ENCODE peak calls at places on chromosome 15, in six cellular contexts. One of them, this sample, is unnamed.

GRCh38 chr15:91182096-91182495 is 82.0 kb downstream of the SV2B start:
- DNase-seq in omental fat pad: no peak
- DNase-seq in Caco-2: no peak
- DNase-seq in endodermal cell: no peak
- DNase-seq in GM13977: no peak
- DNase-seq in CD4-positive, alpha-beta T cell: no peak
- DNase-seq in this sample: no peak

GRCh38 chr15:91948001-91948608 is 94.6 kb downstream of the SLCO3A1 start:
- DNase-seq in Caco-2: no peak
- DNase-seq in CD4-positive, alpha-beta T cell: no peak
- DNase-seq in GM13977: no peak
- DNase-seq in omental fat pad: no peak
- DNase-seq in endodermal cell: peak
- DNase-seq in this sample: peak

GRCh38 chr15:90142216-90143175 is 40.2 kb upstream of the IDH2 start:
- DNase-seq in GM13977: no peak
- DNase-seq in omental fat pad: no peak
- DNase-seq in CD4-positive, alpha-beta T cell: peak
- DNase-seq in Caco-2: no peak
- DNase-seq in endodermal cell: no peak
- DNase-seq in this sample: no peak

GRCh38 chr15:70636540-70637165 is 126.7 kb downstream of the UACA start:
- DNase-seq in Caco-2: peak
- DNase-seq in CD4-positive, alpha-beta T cell: no peak
- DNase-seq in omental fat pad: no peak
- DNase-seq in GM13977: no peak
- DNase-seq in endodermal cell: peak
- DNase-seq in this sample: no peak

GRCh38 chr15:31758126-31758525 is 272.2 kb upstream of the CHRNA7 start:
- DNase-seq in omental fat pad: no peak
- DNase-seq in GM13977: no peak
- DNase-seq in Caco-2: no peak
- DNase-seq in endodermal cell: no peak
- DNase-seq in CD4-positive, alpha-beta T cell: no peak
- DNase-seq in this sample: no peak

GRCh38 chr15:74315626-74316025 is 51.8 kb downstream of the CYP11A1 start:
- DNase-seq in CD4-positive, alpha-beta T cell: no peak
- DNase-seq in endodermal cell: no peak
- DNase-seq in omental fat pad: no peak
- DNase-seq in GM13977: no peak
- DNase-seq in Caco-2: no peak
- DNase-seq in this sample: no peak

GRCh38 chr15:38065721-38066120 is 131.3 kb downstream of the TMCO5A start:
- DNase-seq in endodermal cell: no peak
- DNase-seq in CD4-positive, alpha-beta T cell: no peak
- DNase-seq in Caco-2: no peak
- DNase-seq in GM13977: no peak
- DNase-seq in omental fat pad: no peak
- DNase-seq in this sample: no peak

GRCh38 chr15:33756950-33757349 is 211.3 kb upstream of the CHRM5 start:
- DNase-seq in Caco-2: no peak
- DNase-seq in CD4-positive, alpha-beta T cell: no peak
- DNase-seq in omental fat pad: no peak
- DNase-seq in endodermal cell: no peak
- DNase-seq in GM13977: no peak
- DNase-seq in this sample: no peak

GRCh38 chr15:99443056-99443756 is 122.6 kb upstream of the MEF2A start:
- DNase-seq in omental fat pad: no peak
- DNase-seq in GM13977: no peak
- DNase-seq in Caco-2: no peak
- DNase-seq in endodermal cell: no peak
- DNase-seq in CD4-positive, alpha-beta T cell: peak
- DNase-seq in this sample: no peak

GRCh38 chr15:99385865-99386264 is 134.6 kb downstream of the LRRC28 start:
- DNase-seq in GM13977: no peak
- DNase-seq in Caco-2: no peak
- DNase-seq in endodermal cell: no peak
- DNase-seq in omental fat pad: no peak
- DNase-seq in CD4-positive, alpha-beta T cell: no peak
- DNase-seq in this sample: no peak

GRCh38 chr15:76335129-76335850 is 1.3 kb upstream of the ISL2 start:
- DNase-seq in Caco-2: no peak
- DNase-seq in GM13977: peak
- DNase-seq in CD4-positive, alpha-beta T cell: no peak
- DNase-seq in omental fat pad: no peak
- DNase-seq in endodermal cell: peak
- DNase-seq in this sample: no peak

GRCh38 chr15:100114100-100114499 is 227.7 kb downstream of the ADAMTS17 start:
- DNase-seq in Caco-2: no peak
- DNase-seq in omental fat pad: no peak
- DNase-seq in GM13977: no peak
- DNase-seq in endodermal cell: no peak
- DNase-seq in CD4-positive, alpha-beta T cell: no peak
- DNase-seq in this sample: no peak

GRCh38 chr15:91849749-91850161 is 3.8 kb upstream of the SLCO3A1 start:
- DNase-seq in CD4-positive, alpha-beta T cell: no peak
- DNase-seq in Caco-2: no peak
- DNase-seq in omental fat pad: no peak
- DNase-seq in endodermal cell: no peak
- DNase-seq in GM13977: no peak
- DNase-seq in this sample: no peak

GRCh38 chr15:75815811-75816719 is 27.2 kb upstream of the UBE2Q2 start:
- DNase-seq in Caco-2: no peak
- DNase-seq in endodermal cell: no peak
- DNase-seq in omental fat pad: no peak
- DNase-seq in GM13977: no peak
- DNase-seq in CD4-positive, alpha-beta T cell: no peak
- DNase-seq in this sample: no peak

GRCh38 chr15:90031231-90031791 is 30.2 kb downstream of the ZNF710 start:
- DNase-seq in omental fat pad: no peak
- DNase-seq in endodermal cell: peak
- DNase-seq in CD4-positive, alpha-beta T cell: no peak
- DNase-seq in GM13977: peak
- DNase-seq in Caco-2: no peak
- DNase-seq in this sample: no peak

GRCh38 chr15:47188766-47189507 is 528.4 kb upstream of the SEMA6D start:
- DNase-seq in GM13977: no peak
- DNase-seq in Caco-2: no peak
- DNase-seq in endodermal cell: peak
- DNase-seq in omental fat pad: no peak
- DNase-seq in CD4-positive, alpha-beta T cell: no peak
- DNase-seq in this sample: no peak

GRCh38 chr15:47196057-47196456 is 521.2 kb upstream of the SEMA6D start:
- DNase-seq in CD4-positive, alpha-beta T cell: peak
- DNase-seq in omental fat pad: peak
- DNase-seq in GM13977: peak
- DNase-seq in Caco-2: peak
- DNase-seq in endodermal cell: peak
- DNase-seq in this sample: peak

DNA sequence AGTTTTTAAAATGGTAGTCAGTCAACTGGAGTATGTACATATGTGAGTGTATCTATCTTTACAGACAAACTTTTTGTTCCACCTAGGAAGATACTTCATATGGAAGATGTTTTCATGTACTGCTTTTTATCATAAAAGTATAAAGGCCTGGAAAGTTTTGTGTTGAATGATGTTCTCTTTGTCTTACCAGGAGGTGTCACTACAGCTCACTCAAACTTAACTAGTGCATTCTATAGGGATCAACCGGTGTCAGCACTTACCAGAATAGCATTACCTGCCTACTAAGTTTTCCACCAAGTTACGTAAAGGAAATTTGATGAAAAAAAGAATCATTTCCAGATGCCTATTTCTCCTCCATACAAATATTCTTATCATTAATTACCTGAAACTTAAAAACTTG is 522.6 kb upstream of the SEMA6D start:
- DNase-seq in omental fat pad: no peak
- DNase-seq in Caco-2: no peak
- DNase-seq in CD4-positive, alpha-beta T cell: no peak
- DNase-seq in GM13977: no peak
- DNase-seq in endodermal cell: no peak
- DNase-seq in this sample: no peak
- TF ChIP-seq CTCF in omental fat pad: no peak
- TF ChIP-seq CTCF in Caco-2: peak
- TF ChIP-seq CTCF in CD4-positive, alpha-beta T cell: no peak
- TF ChIP-seq CTCF in GM13977: peak
- TF ChIP-seq CTCF in endodermal cell: peak
- TF ChIP-seq CTCF in this sample: peak

GRCh38 chr15:87672309-87672897 is 584.1 kb downstream of the NTRK3 start:
- DNase-seq in omental fat pad: no peak
- DNase-seq in endodermal cell: peak
- DNase-seq in CD4-positive, alpha-beta T cell: no peak
- DNase-seq in Caco-2: peak
- DNase-seq in GM13977: no peak
- DNase-seq in this sample: peak
- TF ChIP-seq CTCF in omental fat pad: no peak
- TF ChIP-seq CTCF in endodermal cell: peak
- TF ChIP-seq CTCF in CD4-positive, alpha-beta T cell: no peak
- TF ChIP-seq CTCF in Caco-2: peak
- TF ChIP-seq CTCF in GM13977: no peak
- TF ChIP-seq CTCF in this sample: peak

DNA sequence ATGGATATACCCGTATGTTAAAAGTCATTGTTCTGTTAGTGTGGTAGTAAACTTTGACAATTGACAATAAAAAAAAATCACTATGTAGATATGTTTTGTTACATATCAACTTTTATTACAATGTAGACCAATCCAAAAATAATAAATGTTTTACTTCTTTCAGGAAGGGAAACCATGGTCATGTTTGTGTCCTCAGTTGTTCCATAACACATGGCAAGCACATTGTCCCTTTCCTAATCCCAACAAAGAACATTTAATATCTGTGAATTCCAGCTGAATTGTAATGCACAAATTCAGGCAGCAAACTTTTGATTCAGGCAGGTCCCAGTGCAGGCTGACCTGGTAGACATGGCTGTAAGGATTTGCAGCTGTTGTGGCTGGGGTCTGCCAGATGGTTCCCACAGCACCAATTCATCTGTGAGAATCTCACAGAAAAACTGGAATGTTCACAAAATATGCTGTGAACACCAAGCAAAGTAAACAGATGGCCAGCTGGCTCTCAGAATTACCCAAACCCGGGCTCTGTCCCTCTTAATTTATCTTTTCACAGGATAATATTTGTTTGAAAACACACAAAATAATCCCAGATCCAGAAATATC is 1.9 kb upstream of the SPG21 start:
- DNase-seq in omental fat pad: no peak
- DNase-seq in GM13977: no peak
- DNase-seq in endodermal cell: no peak
- DNase-seq in CD4-positive, alpha-beta T cell: no peak
- DNase-seq in Caco-2: no peak
- DNase-seq in this sample: no peak
- TF ChIP-seq CTCF in omental fat pad: no peak
- TF ChIP-seq CTCF in GM13977: no peak
- TF ChIP-seq CTCF in endodermal cell: no peak
- TF ChIP-seq CTCF in CD4-positive, alpha-beta T cell: no peak
- TF ChIP-seq CTCF in Caco-2: no peak
- TF ChIP-seq CTCF in this sample: no peak

GRCh38 chr15:72124218-72124617 is 6.0 kb downstream of the SENP8 start:
- DNase-seq in GM13977: no peak
- DNase-seq in omental fat pad: no peak
- DNase-seq in endodermal cell: no peak
- DNase-seq in CD4-positive, alpha-beta T cell: no peak
- DNase-seq in Caco-2: no peak
- DNase-seq in this sample: no peak
- TF ChIP-seq CTCF in GM13977: no peak
- TF ChIP-seq CTCF in omental fat pad: no peak
- TF ChIP-seq CTCF in endodermal cell: no peak
- TF ChIP-seq CTCF in CD4-positive, alpha-beta T cell: no peak
- TF ChIP-seq CTCF in Caco-2: no peak
- TF ChIP-seq CTCF in this sample: no peak

GRCh38 chr15:86135030-86135429 is 55.4 kb downstream of the AGBL1 start:
- DNase-seq in Caco-2: no peak
- DNase-seq in endodermal cell: no peak
- DNase-seq in GM13977: no peak
- DNase-seq in omental fat pad: no peak
- DNase-seq in CD4-positive, alpha-beta T cell: no peak
- DNase-seq in this sample: no peak

GRCh38 chr15:86138798-86139197 is 59.1 kb downstream of the AGBL1 start:
- DNase-seq in CD4-positive, alpha-beta T cell: no peak
- DNase-seq in GM13977: no peak
- DNase-seq in omental fat pad: no peak
- DNase-seq in Caco-2: no peak
- DNase-seq in endodermal cell: no peak
- DNase-seq in this sample: no peak

GRCh38 chr15:86139828-86140227 is 60.2 kb downstream of the AGBL1 start:
- DNase-seq in CD4-positive, alpha-beta T cell: no peak
- DNase-seq in omental fat pad: no peak
- DNase-seq in endodermal cell: peak
- DNase-seq in GM13977: no peak
- DNase-seq in Caco-2: peak
- DNase-seq in this sample: peak
- TF ChIP-seq CTCF in CD4-positive, alpha-beta T cell: no peak
- TF ChIP-seq CTCF in omental fat pad: no peak
- TF ChIP-seq CTCF in endodermal cell: peak
- TF ChIP-seq CTCF in GM13977: peak
- TF ChIP-seq CTCF in Caco-2: peak
- TF ChIP-seq CTCF in this sample: peak

GRCh38 chr15:36313881-36314280 is 265.5 kb upstream of the CDIN1 start:
- DNase-seq in omental fat pad: no peak
- DNase-seq in endodermal cell: no peak
- DNase-seq in Caco-2: no peak
- DNase-seq in GM13977: no peak
- DNase-seq in CD4-positive, alpha-beta T cell: no peak
- DNase-seq in this sample: no peak
- TF ChIP-seq CTCF in omental fat pad: no peak
- TF ChIP-seq CTCF in endodermal cell: no peak
- TF ChIP-seq CTCF in Caco-2: no peak
- TF ChIP-seq CTCF in GM13977: no peak
- TF ChIP-seq CTCF in CD4-positive, alpha-beta T cell: no peak
- TF ChIP-seq CTCF in this sample: no peak

GRCh38 chr15:26667222-26667988 is 105.5 kb downstream of the GABRB3 start:
- DNase-seq in endodermal cell: no peak
- DNase-seq in Caco-2: no peak
- DNase-seq in CD4-positive, alpha-beta T cell: no peak
- DNase-seq in omental fat pad: no peak
- DNase-seq in GM13977: no peak
- DNase-seq in this sample: no peak
- TF ChIP-seq CTCF in endodermal cell: no peak
- TF ChIP-seq CTCF in Caco-2: no peak
- TF ChIP-seq CTCF in CD4-positive, alpha-beta T cell: no peak
- TF ChIP-seq CTCF in omental fat pad: no peak
- TF ChIP-seq CTCF in GM13977: no peak
- TF ChIP-seq CTCF in this sample: no peak

GRCh38 chr15:57253082-57253481 is 123.2 kb upstream of the CGNL1 start:
- DNase-seq in CD4-positive, alpha-beta T cell: no peak
- DNase-seq in Caco-2: no peak
- DNase-seq in omental fat pad: no peak
- DNase-seq in GM13977: no peak
- DNase-seq in endodermal cell: no peak
- DNase-seq in this sample: no peak
- TF ChIP-seq CTCF in CD4-positive, alpha-beta T cell: no peak
- TF ChIP-seq CTCF in Caco-2: no peak
- TF ChIP-seq CTCF in omental fat pad: no peak
- TF ChIP-seq CTCF in GM13977: no peak
- TF ChIP-seq CTCF in endodermal cell: no peak
- TF ChIP-seq CTCF in this sample: no peak

GRCh38 chr15:40337597-40337996 is 3.1 kb downstream of the CCDC9B start:
- DNase-seq in omental fat pad: no peak
- DNase-seq in endodermal cell: no peak
- DNase-seq in CD4-positive, alpha-beta T cell: no peak
- DNase-seq in Caco-2: no peak
- DNase-seq in GM13977: no peak
- DNase-seq in this sample: no peak
- TF ChIP-seq CTCF in omental fat pad: no peak
- TF ChIP-seq CTCF in endodermal cell: no peak
- TF ChIP-seq CTCF in CD4-positive, alpha-beta T cell: no peak
- TF ChIP-seq CTCF in Caco-2: no peak
- TF ChIP-seq CTCF in GM13977: no peak
- TF ChIP-seq CTCF in this sample: no peak

This sample was measured in H1.